ENCODE peak calls at places on chromosome 22, in six cellular contexts. One of them, this sample, is unnamed.

GRCh38 chr22:47367107-47367690 is 604.7 kb downstream of the TBC1D22A start:
- DNase-seq in MV-4-11: no peak
- DNase-seq in substantia nigra: no peak
- DNase-seq in tibial artery: no peak
- DNase-seq in HT1080: no peak
- DNase-seq in colonic mucosa: peak; percentile 10
- DNase-seq in this sample: no peak

GRCh38 chr22:38228873-38229740 is 27.3 kb downstream of the MAFF start:
- DNase-seq in colonic mucosa: peak; percentile 87
- DNase-seq in substantia nigra: no peak
- DNase-seq in tibial artery: peak; percentile 79
- DNase-seq in HT1080: peak; percentile 76
- DNase-seq in MV-4-11: no peak
- DNase-seq in this sample: peak; percentile 85

GRCh38 chr22:31082606-31083376 is 1.7 kb downstream of the SMTN start:
- DNase-seq in tibial artery: peak; percentile 66
- DNase-seq in MV-4-11: peak; percentile 25
- DNase-seq in substantia nigra: no peak
- DNase-seq in colonic mucosa: peak; percentile 92
- DNase-seq in HT1080: peak; percentile 63
- DNase-seq in this sample: peak; percentile 89

GRCh38 chr22:46065733-46066454 is 84.4 kb upstream of the PPARA start:
- DNase-seq in colonic mucosa: no peak
- DNase-seq in substantia nigra: no peak
- DNase-seq in tibial artery: no peak
- DNase-seq in HT1080: peak; percentile 32
- DNase-seq in MV-4-11: no peak
- DNase-seq in this sample: no peak

GRCh38 chr22:45320326-45320976 is 10.7 kb downstream of the FAM118A start:
- DNase-seq in MV-4-11: no peak
- DNase-seq in HT1080: no peak
- DNase-seq in tibial artery: peak; percentile 63
- DNase-seq in colonic mucosa: no peak
- DNase-seq in substantia nigra: no peak
- DNase-seq in this sample: no peak

GRCh38 chr22:43479962-43480361 is 68.1 kb downstream of the MPPED1 start:
- DNase-seq in colonic mucosa: no peak
- DNase-seq in substantia nigra: no peak
- DNase-seq in MV-4-11: peak; percentile 79
- DNase-seq in tibial artery: no peak
- DNase-seq in HT1080: no peak
- DNase-seq in this sample: peak; percentile 16

GRCh38 chr22:20206709-20207215 is 55.9 kb upstream of the CCDC188 start:
- DNase-seq in HT1080: peak; percentile 43
- DNase-seq in colonic mucosa: peak; percentile 51
- DNase-seq in MV-4-11: no peak
- DNase-seq in tibial artery: no peak
- DNase-seq in substantia nigra: no peak
- DNase-seq in this sample: peak; percentile 31

GRCh38 chr22:18057568-18058209 is 20.1 kb upstream of the PEX26 start:
- DNase-seq in substantia nigra: no peak
- DNase-seq in MV-4-11: peak; percentile 65
- DNase-seq in colonic mucosa: peak; percentile 58
- DNase-seq in HT1080: peak; percentile 90
- DNase-seq in tibial artery: peak; percentile 92
- DNase-seq in this sample: peak; percentile 59

GRCh38 chr22:47043835-47044721 is 281.6 kb downstream of the TBC1D22A start:
- DNase-seq in colonic mucosa: peak; percentile 86
- DNase-seq in substantia nigra: no peak
- DNase-seq in HT1080: peak; percentile 67
- DNase-seq in tibial artery: no peak
- DNase-seq in MV-4-11: peak; percentile 72
- DNase-seq in this sample: peak; percentile 86

GRCh38 chr22:36301384-36301828 is 48.5 kb downstream of the APOL1 start:
- DNase-seq in tibial artery: peak; percentile 58
- DNase-seq in colonic mucosa: peak; percentile 81
- DNase-seq in MV-4-11: peak; percentile 4
- DNase-seq in substantia nigra: peak; percentile 40
- DNase-seq in HT1080: peak; percentile 55
- DNase-seq in this sample: peak; percentile 79

GRCh38 chr22:20618488-20618887 is 111.1 kb downstream of the MED15 start:
- DNase-seq in colonic mucosa: no peak
- DNase-seq in HT1080: no peak
- DNase-seq in MV-4-11: no peak
- DNase-seq in tibial artery: no peak
- DNase-seq in substantia nigra: no peak
- DNase-seq in this sample: no peak